ENCODE peak calls at places on chromosomes 13 and 19, in seven cellular contexts. H is CD8-positive, alpha-beta T cell; E is Right ventricle myocardium superior; F is psoas muscle; M is left ventricle myocardium superior; O is left cardiac atrium; K is heart right ventricle. D is an unnamed sample.

GRCh38 chr19:14555918-14556661 is 15.8 kb downstream of the NDUFB7 start:
- ATAC-seq in M (no peak), E (no peak), K (no peak), O (no peak), F (no peak), H (no peak), D (no peak)

GRCh38 chr13:111467111-111467890 is 146.9 kb downstream of the TEX29 start:
- ATAC-seq in E (no peak), H (no peak), K (no peak), F (no peak), O (no peak), M (no peak), D (no peak)

GRCh38 chr13:50800091-50800739 is 43.3 kb downstream of the DLEU7 start:
- ATAC-seq in E (peak), K (no peak), O (no peak), F (peak), H (no peak), M (peak), D (peak)

GRCh38 chr13:59201836-59202235 is 961.9 kb downstream of the DIAPH3 start:
- ATAC-seq in K (no peak), F (no peak), M (no peak), E (no peak), O (no peak), H (no peak), D (peak)

GRCh38 chr19:480016-480855 is 16.1 kb upstream of the MADCAM1 start:
- ATAC-seq in E (peak), H (peak), K (peak), M (peak), O (peak), F (peak), D (no peak)

GRCh38 chr13:44437356-44438233 is 64.0 kb downstream of the SERP2 start:
- ATAC-seq in M (peak), K (no peak), H (peak), F (no peak), O (no peak), E (peak), D (no peak)

GRCh38 chr19:3813473-3814392 is 27.6 kb upstream of the MATK start:
- ATAC-seq in M (no peak), E (peak), F (no peak), K (no peak), O (no peak), H (no peak), D (no peak)

GRCh38 chr19:2394669-2395292 is 32.6 kb downstream of the TIMM13 start:
- ATAC-seq in E (no peak), F (peak), K (no peak), M (no peak), O (no peak), H (peak), D (peak)

GRCh38 chr13:102555914-102556553 is 40.8 kb upstream of the TPP2 start:
- ATAC-seq in H (peak), E (peak), F (peak), M (no peak), K (no peak), O (peak), D (no peak)

GRCh38 chr13:74550039-74550438 is 415.8 kb upstream of the KLF12 start:
- ATAC-seq in O (no peak), F (no peak), E (no peak), H (peak), K (no peak), M (no peak), D (no peak)

GRCh38 chr19:32676186-32676894 is 692 bp downstream of the RGS9BP start:
- ATAC-seq in E (peak), K (peak), O (peak), M (peak), H (no peak), F (peak), D (no peak)

GRCh38 chr19:49939721-49940481 is 10.6 kb upstream of the NUP62 start:
- ATAC-seq in M (no peak), H (no peak), O (no peak), E (no peak), F (no peak), K (peak), D (no peak)

GRCh38 chr19:5691205-5691929 is 1.3 kb downstream of the RPL36 start:
- ATAC-seq in H (no peak), K (peak), O (peak), M (peak), E (peak), F (peak), D (no peak)

GRCh38 chr13:29497137-29497654 is 98.3 kb downstream of the SLC7A1 start:
- ATAC-seq in O (peak), K (peak), F (peak), M (peak), E (peak), H (no peak), D (no peak)

GRCh38 chr19:9306443-9306842 is 3.2 kb downstream of the ZNF699 start:
- ATAC-seq in F (no peak), E (no peak), K (no peak), M (no peak), O (no peak), H (no peak), D (no peak)

D was measured in stimulated activated memory B cell treated with anti-CD40 and anti-IgM and Interleukin-4, amounts not matched to agents 10 μg/mL and 1 μg/mL and 100 μg/mL, for 72 hours.